ENCODE peak calls at places on chromosomes 7 and 10, in ten cellular contexts. One of them, this sample, is unnamed.

GRCh38 chr10:78977761-78978305 is 90.9 kb upstream of the ZMIZ1 start:
- DNase-seq in mesothelial cell of epicardium: no peak
- DNase-seq in endothelial cell of umbilical vein: no peak
- DNase-seq in OCI-M1: peak
- DNase-seq in coronary artery: no peak
- DNase-seq in AG04450: no peak
- DNase-seq in stimulated activated CD8-positive, alpha-beta memory T cell treated with anti-CD3 and anti-CD28 coated beads, Interleukin-2, amount 100 ng/mL, for 1 hour: no peak
- DNase-seq in activated T-cell treated with anti-CD3 and anti-CD28 coated beads for 1 hour: no peak
- DNase-seq in fibroblast of lung: peak
- DNase-seq in Calu3: no peak
- DNase-seq in this sample: no peak

GRCh38 chr7:151884276-151885201 is 7.6 kb upstream of the PRKAG2 start:
- DNase-seq in activated T-cell treated with anti-CD3 and anti-CD28 coated beads for 1 hour: no peak
- DNase-seq in mesothelial cell of epicardium: no peak
- DNase-seq in stimulated activated CD8-positive, alpha-beta memory T cell treated with anti-CD3 and anti-CD28 coated beads, Interleukin-2, amount 100 ng/mL, for 1 hour: no peak
- DNase-seq in OCI-M1: no peak
- DNase-seq in endothelial cell of umbilical vein: no peak
- DNase-seq in fibroblast of lung: no peak
- DNase-seq in AG04450: no peak
- DNase-seq in coronary artery: no peak
- DNase-seq in Calu3: no peak
- DNase-seq in this sample: no peak

GRCh38 chr7:101743995-101744360 is 73.4 kb upstream of the CUX1 start:
- DNase-seq in stimulated activated CD8-positive, alpha-beta memory T cell treated with anti-CD3 and anti-CD28 coated beads, Interleukin-2, amount 100 ng/mL, for 1 hour: no peak
- DNase-seq in AG04450: no peak
- DNase-seq in Calu3: no peak
- DNase-seq in endothelial cell of umbilical vein: no peak
- DNase-seq in fibroblast of lung: no peak
- DNase-seq in OCI-M1: no peak
- DNase-seq in coronary artery: no peak
- DNase-seq in mesothelial cell of epicardium: no peak
- DNase-seq in activated T-cell treated with anti-CD3 and anti-CD28 coated beads for 1 hour: no peak
- DNase-seq in this sample: no peak

GRCh38 chr10:5817322-5818047 is 4.3 kb upstream of the GDI2 start:
- DNase-seq in Calu3: no peak
- DNase-seq in endothelial cell of umbilical vein: no peak
- DNase-seq in stimulated activated CD8-positive, alpha-beta memory T cell treated with anti-CD3 and anti-CD28 coated beads, Interleukin-2, amount 100 ng/mL, for 1 hour: no peak
- DNase-seq in OCI-M1: no peak
- DNase-seq in mesothelial cell of epicardium: no peak
- DNase-seq in coronary artery: no peak
- DNase-seq in AG04450: no peak
- DNase-seq in fibroblast of lung: no peak
- DNase-seq in activated T-cell treated with anti-CD3 and anti-CD28 coated beads for 1 hour: no peak
- DNase-seq in this sample: no peak

GRCh38 chr10:27747096-27747451 is 1.5 kb upstream of the MKX start:
- DNase-seq in stimulated activated CD8-positive, alpha-beta memory T cell treated with anti-CD3 and anti-CD28 coated beads, Interleukin-2, amount 100 ng/mL, for 1 hour: no peak
- DNase-seq in fibroblast of lung: peak
- DNase-seq in endothelial cell of umbilical vein: no peak
- DNase-seq in mesothelial cell of epicardium: no peak
- DNase-seq in OCI-M1: no peak
- DNase-seq in activated T-cell treated with anti-CD3 and anti-CD28 coated beads for 1 hour: no peak
- DNase-seq in AG04450: no peak
- DNase-seq in coronary artery: no peak
- DNase-seq in Calu3: no peak
- DNase-seq in this sample: no peak

GRCh38 chr7:79495544-79496272 is 42.2 kb upstream of the MAGI2 start:
- DNase-seq in endothelial cell of umbilical vein: no peak
- DNase-seq in mesothelial cell of epicardium: no peak
- DNase-seq in stimulated activated CD8-positive, alpha-beta memory T cell treated with anti-CD3 and anti-CD28 coated beads, Interleukin-2, amount 100 ng/mL, for 1 hour: no peak
- DNase-seq in AG04450: peak
- DNase-seq in fibroblast of lung: peak
- DNase-seq in activated T-cell treated with anti-CD3 and anti-CD28 coated beads for 1 hour: no peak
- DNase-seq in OCI-M1: no peak
- DNase-seq in coronary artery: no peak
- DNase-seq in Calu3: no peak
- DNase-seq in this sample: no peak

GRCh38 chr7:157708896-157709295 is 372.1 kb downstream of the DNAJB6 start:
- DNase-seq in AG04450: no peak
- DNase-seq in activated T-cell treated with anti-CD3 and anti-CD28 coated beads for 1 hour: no peak
- DNase-seq in coronary artery: peak
- DNase-seq in fibroblast of lung: no peak
- DNase-seq in mesothelial cell of epicardium: no peak
- DNase-seq in endothelial cell of umbilical vein: no peak
- DNase-seq in OCI-M1: no peak
- DNase-seq in stimulated activated CD8-positive, alpha-beta memory T cell treated with anti-CD3 and anti-CD28 coated beads, Interleukin-2, amount 100 ng/mL, for 1 hour: no peak
- DNase-seq in Calu3: no peak
- DNase-seq in this sample: no peak

GRCh38 chr10:73344267-73344666 is 14.4 kb downstream of the CFAP70 start:
- DNase-seq in AG04450: no peak
- DNase-seq in mesothelial cell of epicardium: no peak
- DNase-seq in endothelial cell of umbilical vein: no peak
- DNase-seq in fibroblast of lung: no peak
- DNase-seq in OCI-M1: no peak
- DNase-seq in stimulated activated CD8-positive, alpha-beta memory T cell treated with anti-CD3 and anti-CD28 coated beads, Interleukin-2, amount 100 ng/mL, for 1 hour: no peak
- DNase-seq in activated T-cell treated with anti-CD3 and anti-CD28 coated beads for 1 hour: no peak
- DNase-seq in coronary artery: no peak
- DNase-seq in Calu3: no peak
- DNase-seq in this sample: no peak

GRCh38 chr7:94417261-94417660 is 22.6 kb downstream of the COL1A2 start:
- DNase-seq in coronary artery: no peak
- DNase-seq in mesothelial cell of epicardium: no peak
- DNase-seq in endothelial cell of umbilical vein: no peak
- DNase-seq in stimulated activated CD8-positive, alpha-beta memory T cell treated with anti-CD3 and anti-CD28 coated beads, Interleukin-2, amount 100 ng/mL, for 1 hour: no peak
- DNase-seq in Calu3: no peak
- DNase-seq in fibroblast of lung: no peak
- DNase-seq in OCI-M1: no peak
- DNase-seq in activated T-cell treated with anti-CD3 and anti-CD28 coated beads for 1 hour: no peak
- DNase-seq in AG04450: no peak
- DNase-seq in this sample: no peak

GRCh38 chr7:124723012-124723411 is 42.6 kb downstream of the GPR37 start:
- DNase-seq in stimulated activated CD8-positive, alpha-beta memory T cell treated with anti-CD3 and anti-CD28 coated beads, Interleukin-2, amount 100 ng/mL, for 1 hour: no peak
- DNase-seq in coronary artery: no peak
- DNase-seq in endothelial cell of umbilical vein: peak
- DNase-seq in OCI-M1: no peak
- DNase-seq in fibroblast of lung: peak
- DNase-seq in activated T-cell treated with anti-CD3 and anti-CD28 coated beads for 1 hour: no peak
- DNase-seq in Calu3: peak
- DNase-seq in AG04450: no peak
- DNase-seq in mesothelial cell of epicardium: no peak
- DNase-seq in this sample: peak

GRCh38 chr10:114301951-114302710 is 63.1 kb downstream of the VWA2 start:
- DNase-seq in mesothelial cell of epicardium: no peak
- DNase-seq in OCI-M1: no peak
- DNase-seq in AG04450: no peak
- DNase-seq in stimulated activated CD8-positive, alpha-beta memory T cell treated with anti-CD3 and anti-CD28 coated beads, Interleukin-2, amount 100 ng/mL, for 1 hour: no peak
- DNase-seq in fibroblast of lung: no peak
- DNase-seq in activated T-cell treated with anti-CD3 and anti-CD28 coated beads for 1 hour: no peak
- DNase-seq in endothelial cell of umbilical vein: peak
- DNase-seq in Calu3: no peak
- DNase-seq in coronary artery: peak
- DNase-seq in this sample: no peak

This sample was measured in dermis microvascular lymphatic vessel endothelial cell.